ENCODE peak calls at places on chromosomes 11 and 22, in nine cellular contexts. N is stimulated activated CD4-positive, alpha-beta T cell treated with anti-CD3 and anti-CD28 coated beads, Interleukin-12 subunit alpha, Interleukin-12 subunit beta, amount 100 ng/mL, for 4 hours; G is SK-MEL-5; X is activated CD8-positive, alpha-beta memory T cell treated with anti-CD3 and anti-CD28 coated beads, Interleukin-2, amount 50 U/mL, for 48 hours; M is CD8-positive, alpha-beta T cell; H is AG09309; J is GM12891; B is AG08396; O is HTR-8/SVneo. P is an unnamed sample.

GRCh38 chr11:71946144-71946571 is 17.3 kb downstream of the RNF121 start:
- DNase-seq in N (no peak), G (no peak), X (no peak), M (no peak), H (peak; percentile 23), J (no peak), B (no peak), O (no peak), P (no peak)

GRCh38 chr11:33475999-33476398 is 218.8 kb downstream of the HIPK3 start:
- DNase-seq in N (no peak), G (peak; percentile 5), X (no peak), M (no peak), H (no peak), J (no peak), B (no peak), O (no peak), P (no peak)

GRCh38 chr11:46363455-46363920 is 16.2 kb downstream of the DGKZ start:
- DNase-seq in N (no peak), G (peak; percentile 68), X (no peak), M (no peak), H (no peak), J (no peak), B (peak; percentile 65), O (no peak), P (no peak)

GRCh38 chr11:123174196-123175183 is 20.6 kb downstream of the CLMP start:
- DNase-seq in N (no peak), G (no peak), X (no peak), M (no peak), H (peak; percentile 98), J (no peak), B (peak; percentile 70), O (peak; percentile 80), P (no peak)

GRCh38 chr22:23117890-23118646 is 23.7 kb downstream of the RSPH14 start:
- DNase-seq in N (no peak), G (peak; percentile 19), X (no peak), M (no peak), H (no peak), J (no peak), B (no peak), O (no peak), P (no peak)

GRCh38 chr11:120608760-120609211 is 97.2 kb downstream of the GRIK4 start:
- DNase-seq in N (no peak), G (no peak), X (no peak), M (no peak), H (peak; percentile 8), J (no peak), B (peak; percentile 35), O (peak; percentile 21), P (no peak)

GRCh38 chr11:122207505-122207904 is 91.5 kb upstream of the BLID start:
- DNase-seq in N (no peak), G (no peak), X (no peak), M (no peak), H (no peak), J (no peak), B (peak; percentile 13), O (no peak), P (no peak)

GRCh38 chr11:78072455-78072854 is 7.2 kb downstream of the NDUFC2 start:
- DNase-seq in N (no peak), G (no peak), X (no peak), M (no peak), H (no peak), J (no peak), B (no peak), O (no peak), P (no peak)

GRCh38 chr11:120352405-120352804 is 16.2 kb downstream of the ARHGEF12 start:
- DNase-seq in N (no peak), G (no peak), X (no peak), M (no peak), H (no peak), J (no peak), B (no peak), O (no peak), P (no peak)

GRCh38 chr11:27390959-27391326 is 27.9 kb upstream of the CCDC34 start:
- DNase-seq in N (no peak), G (no peak), X (no peak), M (no peak), H (peak; percentile 53), J (no peak), B (no peak), O (no peak), P (no peak)

GRCh38 chr11:45805305-45806071 is 539 bp downstream of the SLC35C1 start:
- DNase-seq in N (no peak), G (peak; percentile 30), X (peak; percentile 62), M (no peak), H (peak; percentile 20), J (no peak), B (peak; percentile 83), O (peak; percentile 26), P (no peak)

GRCh38 chr11:77049081-77049480 is 14.9 kb downstream of the B3GNT6 start:
- DNase-seq in N (no peak), G (no peak), X (no peak), M (no peak), H (no peak), J (no peak), B (no peak), O (no peak), P (no peak)

GRCh38 chr11:116962108-116962507 is 124.7 kb upstream of the APOA1 start:
- DNase-seq in N (no peak), G (peak; percentile 58), X (no peak), M (no peak), H (no peak), J (no peak), B (no peak), O (no peak), P (no peak)